ENCODE peak calls at places on chromosomes 1 and 21, in five cellular contexts. T, L, J, E and P are unnamed samples.

GRCh38 chr1:231605389-231606100 is 21.0 kb upstream of the DISC1 start:
- DNase-seq in L (no peak), J (no peak), E (no peak), T (no peak), P (no peak)

GRCh38 chr1:236603896-236604217 is 459 bp downstream of the HEATR1 start:
- DNase-seq in E (no peak), T (peak; percentile 12), J (no peak), L (no peak), P (peak; percentile 57)

GRCh38 chr21:28828981-28829380 is 163.7 kb downstream of the LTN1 start:
- DNase-seq in E (no peak), T (no peak), L (no peak), J (no peak), P (no peak)

GRCh38 chr1:43975249-43975961 is 645 bp downstream of the ATP6V0B start:
- DNase-seq in L (peak; percentile 46), E (peak; percentile 86), T (peak; percentile 29), J (peak; percentile 91), P (peak; percentile 67)

GRCh38 chr1:6547301-6547700 is 7.0 kb downstream of the NOL9 start:
- DNase-seq in J (no peak), L (no peak), E (no peak), T (no peak), P (no peak)

GRCh38 chr1:23804183-23804582 is 3.6 kb upstream of the GALE start:
- DNase-seq in E (no peak), T (no peak), J (no peak), L (no peak), P (no peak)

GRCh38 chr1:94542088-94542671 is 621 bp upstream of the F3 start:
- DNase-seq in J (peak; percentile 51), L (no peak), T (no peak), E (peak; percentile 76), P (no peak)

GRCh38 chr1:7438396-7438785 is 332.7 kb upstream of the VAMP3 start:
- DNase-seq in L (no peak), T (no peak), J (no peak), E (no peak), P (no peak)

GRCh38 chr1:67570473-67571143 is 114.4 kb upstream of the GADD45A start:
- DNase-seq in J (no peak), E (no peak), T (no peak), L (no peak), P (no peak)

GRCh38 chr1:90402893-90403849 is 313.9 kb downstream of the BARHL2 start:
- DNase-seq in L (peak; percentile 2), T (no peak), E (no peak), J (no peak), P (no peak)

GRCh38 chr1:112557385-112557784 is 48.6 kb downstream of the WNT2B start:
- DNase-seq in E (no peak), L (no peak), T (no peak), J (no peak), P (no peak)

GRCh38 chr1:22619252-22619651 is 17.2 kb upstream of the C1QA start:
- DNase-seq in T (no peak), L (no peak), J (no peak), E (no peak), P (no peak)

GRCh38 chr1:107541412-107541811 is 400.6 kb downstream of the NTNG1 start:
- DNase-seq in L (no peak), J (no peak), E (no peak), T (no peak), P (no peak)

GRCh38 chr1:210222288-210223006 is 10.1 kb upstream of the SERTAD4 start:
- DNase-seq in T (no peak), J (peak; percentile 61), L (peak; percentile 86), E (no peak), P (no peak)

DNA sequence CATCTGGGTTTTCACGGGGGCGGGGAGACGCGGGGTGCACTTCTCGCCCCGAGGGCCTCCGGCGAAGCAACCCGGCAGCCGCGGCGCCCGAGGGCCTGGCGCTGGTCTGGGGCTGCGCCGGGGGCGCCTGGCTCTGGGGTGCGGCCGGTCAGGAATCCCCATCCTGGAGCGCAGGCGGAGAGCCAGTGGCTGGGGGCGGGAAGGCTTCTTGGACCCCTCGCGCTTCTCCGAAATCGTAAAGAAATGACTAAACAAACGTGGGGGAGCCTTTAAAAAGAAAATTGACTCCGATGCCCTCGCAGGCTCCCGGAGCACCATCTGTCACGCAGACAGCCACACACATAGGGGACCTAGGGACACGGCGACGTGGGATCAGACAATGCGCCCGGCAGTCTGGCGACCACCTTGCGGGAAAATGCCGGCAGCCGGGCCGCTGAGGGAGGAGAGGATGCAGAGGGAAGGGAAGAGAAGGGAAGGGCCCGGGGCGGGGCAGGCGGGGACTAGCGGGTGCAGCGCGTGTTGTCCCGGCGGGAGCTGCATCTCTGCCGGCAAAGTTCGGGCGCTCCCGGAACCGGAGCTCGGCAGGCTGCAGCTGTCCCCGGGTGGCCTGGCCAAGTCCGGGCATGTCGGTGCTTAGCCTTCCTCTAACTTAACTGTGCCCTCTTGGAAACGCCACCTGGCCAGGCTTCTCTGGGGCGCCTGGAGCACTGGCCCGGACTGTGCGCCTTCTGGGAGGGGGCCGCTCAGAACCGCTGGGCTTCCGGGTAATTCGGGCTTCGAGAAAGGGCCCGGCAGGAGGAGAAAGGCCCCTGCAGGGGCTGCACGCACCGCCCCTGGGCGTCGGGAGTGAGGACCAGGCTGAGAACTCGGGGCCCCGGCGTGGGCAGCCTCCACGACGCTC is 1.9 kb downstream of the NHLH2 start:
- DNase-seq in L (peak; percentile 53), E (peak; percentile 82), T (no peak), J (peak; percentile 55), P (no peak)
- H3K4me3 ChIP-seq in L (peak overlapping the region; percentile 15), E (no peak overlapping the region), T (no peak overlapping the region), J (peak overlapping the region; percentile 42), P (no peak overlapping the region)

DNA sequence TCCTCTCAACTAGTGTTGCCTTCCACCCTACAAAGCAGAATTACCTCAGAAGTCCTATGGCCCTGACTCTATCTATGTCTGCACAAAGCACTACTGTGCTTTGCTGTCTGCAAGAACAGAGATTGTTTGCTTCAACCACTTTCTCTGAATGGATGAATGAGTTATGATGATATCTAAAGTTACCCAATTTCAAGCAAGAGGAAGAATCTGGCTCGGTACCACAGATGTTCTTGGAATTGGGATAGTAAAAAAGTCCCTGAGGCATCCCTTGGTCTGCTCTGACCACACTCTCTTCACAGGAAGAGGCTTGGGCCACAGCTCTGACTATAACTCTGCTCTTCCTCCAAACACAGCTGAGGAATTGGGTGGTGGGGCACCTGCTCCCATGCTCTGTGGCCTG is 31.2 kb downstream of the MTARC1 start:
- DNase-seq in J (no peak), L (no peak), E (no peak), T (no peak), P (no peak)
- H3K4me1 ChIP-seq in J (peaks cover 6% of the 10 kb centered on the region), L (no peaks in the 10 kb centered on the region), E (no peaks in the 10 kb centered on the region), T (no peaks in the 10 kb centered on the region), P (no peaks in the 10 kb centered on the region)

DNA sequence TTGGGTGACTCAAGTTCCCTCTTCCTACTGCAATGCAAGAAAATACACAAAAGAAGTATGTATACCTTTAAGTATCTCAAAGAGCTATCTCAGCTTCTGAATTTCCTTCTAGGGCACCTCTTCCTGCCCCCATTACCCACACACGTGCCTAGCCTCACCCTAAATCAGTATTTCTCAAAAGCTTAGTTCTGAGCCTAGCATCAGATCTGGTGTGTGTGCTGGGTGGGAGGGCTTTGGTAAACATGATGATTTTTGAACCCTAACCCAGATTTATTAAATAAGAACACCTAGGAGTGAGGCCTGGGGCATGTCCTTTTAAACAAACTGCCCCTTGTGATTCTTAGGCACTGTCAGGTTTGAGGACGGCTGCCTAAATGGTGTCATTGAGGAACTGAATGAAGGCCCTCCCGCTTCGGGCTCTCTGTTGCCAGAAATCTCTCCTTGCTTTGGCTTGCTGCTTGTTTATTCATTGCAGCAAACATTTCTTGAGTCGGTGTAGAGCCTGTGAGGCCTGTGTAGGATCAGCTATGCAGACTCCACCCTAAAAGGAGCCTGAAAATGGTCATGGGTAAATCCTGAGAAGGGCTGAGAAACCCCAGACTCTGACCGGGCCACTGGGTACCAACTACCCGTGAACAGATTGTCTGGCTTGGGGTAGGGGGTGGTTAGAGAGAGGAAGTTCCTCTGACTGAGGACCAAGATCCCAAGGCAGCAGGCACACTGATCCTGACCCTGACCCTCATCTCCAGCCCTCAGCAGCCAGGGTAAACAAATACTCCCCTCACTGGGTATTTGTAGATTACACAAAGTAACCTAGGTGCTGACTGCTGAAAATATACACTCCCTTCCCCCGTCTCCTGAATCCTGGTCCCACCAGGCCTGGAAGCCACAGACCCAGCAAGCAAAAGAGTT is 3.0 kb downstream of the IL6R start:
- DNase-seq in E (peak; percentile 33), J (peak; percentile 40), T (no peak), L (no peak), P (peak; percentile 52)
- H3K4me3 ChIP-seq in E (no peak overlapping the region), J (peak overlapping the region; percentile 88), T (peak overlapping the region; percentile 93), L (no peak overlapping the region), P (peak overlapping the region; percentile 72)

GRCh38 chr21:33647560-33647959 is 5.3 kb downstream of the ITSN1 start:
- DNase-seq in E (no peak), T (no peak), J (no peak), L (no peak), P (no peak)
- H3K4me1 ChIP-seq in E (no peaks in the 10 kb centered on the region), T (peaks cover 8% of the 10 kb centered on the region), J (peaks cover 18% of the 10 kb centered on the region), L (peaks cover 32% of the 10 kb centered on the region), P (no peaks in the 10 kb centered on the region)

DNA sequence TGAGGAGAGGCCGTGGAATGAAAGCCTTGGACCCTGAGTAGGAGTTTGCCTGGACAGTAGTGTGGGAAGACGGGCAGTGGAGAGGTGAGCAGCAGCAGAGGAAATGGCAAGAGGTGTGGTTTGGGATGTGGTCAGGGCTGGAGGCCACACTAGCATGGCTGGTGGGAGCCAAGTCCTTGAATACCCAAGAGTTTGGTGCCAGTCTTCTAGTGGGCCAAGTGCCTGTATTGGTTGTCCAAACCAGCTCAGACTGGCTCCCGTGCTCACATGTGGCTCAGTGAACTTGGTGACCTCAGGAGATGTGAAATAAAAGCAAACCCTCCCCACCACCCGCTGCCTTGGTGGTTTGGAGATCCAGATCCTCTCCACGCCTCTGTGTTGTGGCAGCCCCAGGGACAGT is 2.4 kb downstream of the GUCA2A start:
- DNase-seq in J (no peak), E (no peak), L (no peak), T (no peak), P (no peak)
- H3K4me3 ChIP-seq in J (no peak overlapping the region), E (no peak overlapping the region), L (no peak overlapping the region), T (no peak overlapping the region), P (no peak overlapping the region)

GRCh38 chr1:37677808-37678207 is 14.5 kb upstream of the CDCA8 start:
- DNase-seq in J (no peak), E (no peak), L (no peak), T (no peak), P (no peak)
- H3K4me1 ChIP-seq in J (peaks cover 8% of the 10 kb centered on the region), E (no peaks in the 10 kb centered on the region), L (peaks cover 8% of the 10 kb centered on the region), T (peaks cover 20% of the 10 kb centered on the region), P (peaks cover 19% of the 10 kb centered on the region)